ENCODE peak calls at places on chromosomes 4 and X, in four cellular contexts. Z is stimulated activated CD4-positive, alpha-beta T cell treated with anti-CD3 and anti-CD28 coated beads, Interleukin-2, amount 100 ng/mL, for 48 hours; J is NCI-H2081; W is non-pigmented ciliary epithelial cell. P is an unnamed sample.

GRCh38 chrX:123648028-123648810 is 84.6 kb downstream of the THOC2 start:
- DNase-seq in W (no peak), J (peak), Z (no peak), P (peak)

GRCh38 chr4:83757121-83757621 is 221.3 kb downstream of the GPAT3 start:
- DNase-seq in Z (no peak), J (no peak), W (no peak), P (no peak)

GRCh38 chr4:86498560-86499166 is 95.5 kb upstream of the PTPN13 start:
- DNase-seq in W (no peak), Z (no peak), J (peak), P (no peak)

GRCh38 chrX:21926527-21927278 is 13.8 kb upstream of the SMS start:
- DNase-seq in W (no peak), J (no peak), Z (no peak), P (no peak)

GRCh38 chr4:72525938-72526337 is 43.1 kb downstream of the ADAMTS3 start:
- DNase-seq in W (peak), Z (no peak), J (no peak), P (no peak)

GRCh38 chr4:108834167-108834566 is 71.3 kb upstream of the ETNPPL start:
- DNase-seq in W (peak), J (no peak), Z (no peak), P (no peak)

GRCh38 chr4:84971319-84971932 is 4.9 kb upstream of the WDFY3 start:
- DNase-seq in J (peak), W (no peak), Z (no peak), P (no peak)

GRCh38 chr4:187417761-187418160 is 577.8 kb upstream of the ZFP42 start:
- DNase-seq in J (no peak), Z (no peak), W (no peak), P (no peak)

GRCh38 chrX:38627683-38628082 is 66.3 kb downstream of the TSPAN7 start:
- DNase-seq in Z (peak), W (no peak), J (no peak), P (peak)

GRCh38 chr4:40613456-40613855 is 16.2 kb downstream of the RBM47 start:
- DNase-seq in Z (no peak), W (no peak), J (no peak), P (no peak)

GRCh38 chr4:8236141-8236919 is 33.2 kb upstream of the HTRA3 start:
- DNase-seq in J (no peak), W (no peak), Z (no peak), P (no peak)

GRCh38 chr4:110633358-110634319 is 10.8 kb upstream of the PITX2 start:
- DNase-seq in J (no peak), Z (no peak), W (no peak), P (no peak)

GRCh38 chrX:63930140-63930539 is 145.1 kb upstream of the ARHGEF9 start:
- DNase-seq in W (no peak), J (no peak), Z (no peak), P (no peak)

GRCh38 chr4:151325320-151326246 is at the start of gene SH3D19:
- DNase-seq in Z (no peak), W (no peak), J (no peak), P (peak)

GRCh38 chrX:386768-387575 is at the start of gene PPP2R3B:
- DNase-seq in W (peak), Z (peak), J (no peak), P (peak)

GRCh38 chr4:142345909-142346308 is 500.2 kb downstream of the INPP4B start:
- DNase-seq in Z (no peak), W (no peak), J (no peak), P (no peak)

GRCh38 chrX:75603833-75604232 is 81.0 kb upstream of the ZDHHC15 start:
- DNase-seq in Z (no peak), J (peak), W (no peak), P (no peak)